ENCODE peak calls at places on chromosomes 12 and 14, in six cellular contexts. Y is MCF 10A; Z is sigmoid colon; W is stimulated activated CD4-positive, alpha-beta T cell treated with anti-CD3 and anti-CD28 coated beads, Interleukin-15, amount 100 ng/mL, for 1 hour; M is HTR-8/SVneo; P is WTC11. I is an unnamed sample.

GRCh38 chr14:100446572-100446971 is 123.4 kb downstream of the SLC25A47 start:
- DNase-seq in Y (no peak), Z (no peak), W (no peak), M (no peak), P (peak), I (no peak)

GRCh38 chr12:88132387-88132786 is 9.5 kb downstream of the CEP290 start:
- DNase-seq in Y (no peak), Z (no peak), W (no peak), M (no peak), P (no peak), I (no peak)

GRCh38 chr12:105641742-105642141 is 311.3 kb downstream of the C12orf75 start:
- DNase-seq in Y (no peak), Z (no peak), W (no peak), M (no peak), P (no peak), I (no peak)

GRCh38 chr12:85036241-85036707 is at the start of the genes LRRIQ1 and TSPAN19:
- DNase-seq in Y (peak), Z (peak), W (no peak), M (peak), P (peak), I (peak)

GRCh38 chr12:28172434-28173030 is 17.7 kb upstream of the CCDC91 start:
- DNase-seq in Y (peak), Z (no peak), W (no peak), M (peak), P (peak), I (peak)

GRCh38 chr14:85402546-85403162 is 127.3 kb upstream of the FLRT2 start:
- DNase-seq in Y (no peak), Z (no peak), W (no peak), M (no peak), P (no peak), I (peak)

GRCh38 chr12:8065991-8066594 is at the start of gene C3AR1:
- DNase-seq in Y (peak), Z (no peak), W (no peak), M (peak), P (no peak), I (peak)

GRCh38 chr12:96889273-96889933 is 17.7 kb upstream of the NEDD1 start:
- DNase-seq in Y (peak), Z (no peak), W (no peak), M (peak), P (no peak), I (no peak)

GRCh38 chr12:119988788-119989618 is at the start of gene BICDL1:
- DNase-seq in Y (peak), Z (no peak), W (peak), M (peak), P (peak), I (peak)

GRCh38 chr14:55684956-55685584 is 105.1 kb downstream of the KTN1 start:
- DNase-seq in Y (no peak), Z (no peak), W (no peak), M (no peak), P (no peak), I (no peak)

GRCh38 chr12:116958402-116959197 is 47.9 kb downstream of the FBXW8 start:
- DNase-seq in Y (no peak), Z (no peak), W (no peak), M (no peak), P (no peak), I (no peak)

GRCh38 chr14:71021347-71022014 is 114.2 kb downstream of the PCNX1 start:
- DNase-seq in Y (peak), Z (no peak), W (no peak), M (peak), P (no peak), I (no peak)

GRCh38 chr14:72024043-72024407 is 91.8 kb downstream of the RGS6 start:
- DNase-seq in Y (peak), Z (no peak), W (no peak), M (no peak), P (peak), I (peak)

GRCh38 chr14:23385840-23386657 is 9.2 kb downstream of the CMTM5 start:
- DNase-seq in Y (no peak), Z (no peak), W (no peak), M (no peak), P (no peak), I (no peak)